ENCODE peak calls at places on chromosomes 12 and 14, in seven cellular contexts. One of them, this sample, is unnamed.

GRCh38 chr12:109458086-109458485 is 19.0 kb downstream of the KCTD10 start:
- DNase-seq in suprapubic skin: no peak
- DNase-seq in lung: no peak
- DNase-seq in heart right ventricle: no peak
- DNase-seq in A549: no peak
- DNase-seq in upper lobe of left lung: no peak
- DNase-seq in heart left ventricle: no peak
- DNase-seq in this sample: no peak

GRCh38 chr14:70788893-70789292 is 20.4 kb downstream of the MAP3K9 start:
- DNase-seq in suprapubic skin: no peak
- DNase-seq in lung: no peak
- DNase-seq in heart right ventricle: no peak
- DNase-seq in A549: no peak
- DNase-seq in upper lobe of left lung: no peak
- DNase-seq in heart left ventricle: no peak
- DNase-seq in this sample: no peak

GRCh38 chr12:82880442-82880901 is 193.8 kb downstream of the TMTC2 start:
- DNase-seq in suprapubic skin: no peak
- DNase-seq in lung: no peak
- DNase-seq in heart right ventricle: no peak
- DNase-seq in A549: no peak
- DNase-seq in upper lobe of left lung: no peak
- DNase-seq in heart left ventricle: no peak
- DNase-seq in this sample: no peak

GRCh38 chr14:25833341-25834121 is 764.3 kb downstream of the NOVA1 start:
- DNase-seq in suprapubic skin: no peak
- DNase-seq in lung: no peak
- DNase-seq in heart right ventricle: no peak
- DNase-seq in A549: no peak
- DNase-seq in upper lobe of left lung: no peak
- DNase-seq in heart left ventricle: no peak
- DNase-seq in this sample: peak; percentile 47

GRCh38 chr12:87931764-87932163 is 97.4 kb downstream of the C12orf50 start:
- DNase-seq in suprapubic skin: no peak
- DNase-seq in lung: no peak
- DNase-seq in heart right ventricle: no peak
- DNase-seq in A549: no peak
- DNase-seq in upper lobe of left lung: no peak
- DNase-seq in heart left ventricle: no peak
- DNase-seq in this sample: no peak

GRCh38 chr14:84024231-84024630 is 1505.7 kb upstream of the FLRT2 start:
- DNase-seq in suprapubic skin: no peak
- DNase-seq in lung: no peak
- DNase-seq in heart right ventricle: no peak
- DNase-seq in A549: no peak
- DNase-seq in upper lobe of left lung: no peak
- DNase-seq in heart left ventricle: no peak
- DNase-seq in this sample: no peak

GRCh38 chr14:100555436-100556067 is 31.7 kb downstream of the BEGAIN start:
- DNase-seq in suprapubic skin: no peak
- DNase-seq in lung: no peak
- DNase-seq in heart right ventricle: no peak
- DNase-seq in A549: no peak
- DNase-seq in upper lobe of left lung: no peak
- DNase-seq in heart left ventricle: no peak
- DNase-seq in this sample: no peak

GRCh38 chr14:22391908-22392307 is 197.1 kb downstream of the DAD1 start:
- DNase-seq in suprapubic skin: no peak
- DNase-seq in lung: peak; percentile 74
- DNase-seq in heart right ventricle: peak; percentile 70
- DNase-seq in A549: peak; percentile 47
- DNase-seq in upper lobe of left lung: peak; percentile 67
- DNase-seq in heart left ventricle: no peak
- DNase-seq in this sample: peak; percentile 64

GRCh38 chr12:20602671-20603402 is 92.3 kb upstream of the SLCO1C1 start:
- DNase-seq in suprapubic skin: no peak
- DNase-seq in lung: no peak
- DNase-seq in heart right ventricle: no peak
- DNase-seq in A549: peak; percentile 18
- DNase-seq in upper lobe of left lung: no peak
- DNase-seq in heart left ventricle: no peak
- DNase-seq in this sample: no peak

GRCh38 chr12:111225307-111225706 is 143.6 kb downstream of the PHETA1 start:
- DNase-seq in suprapubic skin: no peak
- DNase-seq in lung: no peak
- DNase-seq in heart right ventricle: no peak
- DNase-seq in A549: no peak
- DNase-seq in upper lobe of left lung: no peak
- DNase-seq in heart left ventricle: no peak
- DNase-seq in this sample: no peak

GRCh38 chr12:48119834-48120195 is 651 bp downstream of the PFKM start:
- DNase-seq in suprapubic skin: no peak
- DNase-seq in lung: no peak
- DNase-seq in heart right ventricle: no peak
- DNase-seq in A549: no peak
- DNase-seq in upper lobe of left lung: no peak
- DNase-seq in heart left ventricle: no peak
- DNase-seq in this sample: no peak

GRCh38 chr14:90678420-90678819 is 137.8 kb downstream of the TTC7B start:
- DNase-seq in suprapubic skin: no peak
- DNase-seq in lung: no peak
- DNase-seq in heart right ventricle: no peak
- DNase-seq in A549: no peak
- DNase-seq in upper lobe of left lung: no peak
- DNase-seq in heart left ventricle: no peak
- DNase-seq in this sample: no peak

GRCh38 chr12:114092981-114093380 is 126.9 kb upstream of the RBM19 start:
- DNase-seq in suprapubic skin: no peak
- DNase-seq in lung: no peak
- DNase-seq in heart right ventricle: no peak
- DNase-seq in A549: no peak
- DNase-seq in upper lobe of left lung: no peak
- DNase-seq in heart left ventricle: no peak
- DNase-seq in this sample: no peak

GRCh38 chr12:100190013-100190394 is 10.6 kb upstream of the ACTR6 start:
- DNase-seq in suprapubic skin: no peak
- DNase-seq in lung: no peak
- DNase-seq in heart right ventricle: no peak
- DNase-seq in A549: no peak
- DNase-seq in upper lobe of left lung: no peak
- DNase-seq in heart left ventricle: no peak
- DNase-seq in this sample: no peak

GRCh38 chr14:104341532-104342434 is 203.4 kb downstream of the KIF26A start:
- DNase-seq in suprapubic skin: no peak
- DNase-seq in lung: no peak
- DNase-seq in heart right ventricle: no peak
- DNase-seq in A549: peak; percentile 81
- DNase-seq in upper lobe of left lung: peak; percentile 49
- DNase-seq in heart left ventricle: peak; percentile 77
- DNase-seq in this sample: peak; percentile 70

GRCh38 chr12:4006743-4007142 is 133.5 kb upstream of the PARP11 start:
- DNase-seq in suprapubic skin: no peak
- DNase-seq in lung: no peak
- DNase-seq in heart right ventricle: no peak
- DNase-seq in A549: no peak
- DNase-seq in upper lobe of left lung: no peak
- DNase-seq in heart left ventricle: no peak
- DNase-seq in this sample: no peak

GRCh38 chr14:102445066-102445465 is 64.5 kb downstream of the ANKRD9 start:
- DNase-seq in suprapubic skin: no peak
- DNase-seq in lung: no peak
- DNase-seq in heart right ventricle: no peak
- DNase-seq in A549: no peak
- DNase-seq in upper lobe of left lung: no peak
- DNase-seq in heart left ventricle: no peak
- DNase-seq in this sample: no peak

GRCh38 chr14:104246401-104247335 is 108.3 kb downstream of the KIF26A start:
- DNase-seq in suprapubic skin: peak; percentile 53
- DNase-seq in lung: no peak
- DNase-seq in heart right ventricle: no peak
- DNase-seq in A549: no peak
- DNase-seq in upper lobe of left lung: peak; percentile 12
- DNase-seq in heart left ventricle: no peak
- DNase-seq in this sample: no peak

GRCh38 chr12:77131977-77132490 is 66.7 kb upstream of the E2F7 start:
- DNase-seq in suprapubic skin: no peak
- DNase-seq in lung: no peak
- DNase-seq in heart right ventricle: no peak
- DNase-seq in A549: no peak
- DNase-seq in upper lobe of left lung: no peak
- DNase-seq in heart left ventricle: no peak
- DNase-seq in this sample: no peak

GRCh38 chr12:34244608-34245007 is 222.3 kb downstream of the ALG10 start:
- DNase-seq in suprapubic skin: no peak
- DNase-seq in lung: no peak
- DNase-seq in heart right ventricle: no peak
- DNase-seq in A549: no peak
- DNase-seq in upper lobe of left lung: no peak
- DNase-seq in heart left ventricle: no peak
- DNase-seq in this sample: no peak

GRCh38 chr12:65886996-65887395 is 62.7 kb downstream of the HMGA2 start:
- DNase-seq in suprapubic skin: no peak
- DNase-seq in lung: no peak
- DNase-seq in heart right ventricle: no peak
- DNase-seq in A549: no peak
- DNase-seq in upper lobe of left lung: no peak
- DNase-seq in heart left ventricle: no peak
- DNase-seq in this sample: no peak

GRCh38 chr14:85426068-85426935 is 103.6 kb upstream of the FLRT2 start:
- DNase-seq in suprapubic skin: no peak
- DNase-seq in lung: no peak
- DNase-seq in heart right ventricle: no peak
- DNase-seq in A549: no peak
- DNase-seq in upper lobe of left lung: no peak
- DNase-seq in heart left ventricle: no peak
- DNase-seq in this sample: no peak

GRCh38 chr12:62758216-62758615 is 176.7 kb downstream of the PPM1H start:
- DNase-seq in suprapubic skin: no peak
- DNase-seq in lung: no peak
- DNase-seq in heart right ventricle: no peak
- DNase-seq in A549: no peak
- DNase-seq in upper lobe of left lung: no peak
- DNase-seq in heart left ventricle: no peak
- DNase-seq in this sample: no peak

GRCh38 chr12:27548301-27549199 is 24.5 kb downstream of the PPFIBP1 start:
- DNase-seq in suprapubic skin: no peak
- DNase-seq in lung: no peak
- DNase-seq in heart right ventricle: no peak
- DNase-seq in A549: no peak
- DNase-seq in upper lobe of left lung: no peak
- DNase-seq in heart left ventricle: no peak
- DNase-seq in this sample: no peak
- H3K4me1 ChIP-seq in suprapubic skin: peaks cover 67% of the 10 kb centered on the region
- H3K4me1 ChIP-seq in lung: peaks cover 69% of the 10 kb centered on the region
- H3K4me1 ChIP-seq in heart right ventricle: peaks cover 64% of the 10 kb centered on the region
- H3K4me1 ChIP-seq in A549: peaks cover 37% of the 10 kb centered on the region
- H3K4me1 ChIP-seq in upper lobe of left lung: peaks cover 20% of the 10 kb centered on the region
- H3K4me1 ChIP-seq in heart left ventricle: peaks cover 56% of the 10 kb centered on the region
- H3K4me1 ChIP-seq in this sample: peaks cover 27% of the 10 kb centered on the region

GRCh38 chr14:41000350-41000749 is 606.3 kb upstream of the LRFN5 start:
- DNase-seq in suprapubic skin: no peak
- DNase-seq in lung: no peak
- DNase-seq in heart right ventricle: no peak
- DNase-seq in A549: no peak
- DNase-seq in upper lobe of left lung: no peak
- DNase-seq in heart left ventricle: no peak
- DNase-seq in this sample: no peak
- TF ChIP-seq CTCF in suprapubic skin: no peak
- TF ChIP-seq CTCF in lung: no peak
- TF ChIP-seq CTCF in heart right ventricle: no peak
- TF ChIP-seq CTCF in A549: no peak
- TF ChIP-seq CTCF in upper lobe of left lung: no peak
- TF ChIP-seq CTCF in heart left ventricle: no peak
- TF ChIP-seq CTCF in this sample: no peak

GRCh38 chr12:92928962-92929915 is at the start of gene EEA1:
- DNase-seq in suprapubic skin: peak; percentile 98
- DNase-seq in lung: peak; percentile 96
- DNase-seq in heart right ventricle: peak; percentile 97
- DNase-seq in A549: peak; percentile 88
- DNase-seq in upper lobe of left lung: peak; percentile 98
- DNase-seq in heart left ventricle: peak; percentile 99
- DNase-seq in this sample: peak; percentile 97

GRCh38 chr12:92927055-92927435 is 2.0 kb downstream of the EEA1 start:
- DNase-seq in suprapubic skin: no peak
- DNase-seq in lung: no peak
- DNase-seq in heart right ventricle: peak; percentile 26
- DNase-seq in A549: no peak
- DNase-seq in upper lobe of left lung: peak; percentile 28
- DNase-seq in heart left ventricle: no peak
- DNase-seq in this sample: no peak

GRCh38 chr12:92926549-92926948 is 2.5 kb downstream of the EEA1 start:
- DNase-seq in suprapubic skin: no peak
- DNase-seq in lung: no peak
- DNase-seq in heart right ventricle: no peak
- DNase-seq in A549: no peak
- DNase-seq in upper lobe of left lung: no peak
- DNase-seq in heart left ventricle: no peak
- DNase-seq in this sample: no peak

GRCh38 chr12:92928431-92928961 is 599 bp downstream of the EEA1 start:
- DNase-seq in suprapubic skin: peak; percentile 78
- DNase-seq in lung: peak; percentile 38
- DNase-seq in heart right ventricle: peak; percentile 29
- DNase-seq in A549: peak; percentile 13
- DNase-seq in upper lobe of left lung: peak; percentile 28
- DNase-seq in heart left ventricle: peak; percentile 81
- DNase-seq in this sample: peak; percentile 36

DNA sequence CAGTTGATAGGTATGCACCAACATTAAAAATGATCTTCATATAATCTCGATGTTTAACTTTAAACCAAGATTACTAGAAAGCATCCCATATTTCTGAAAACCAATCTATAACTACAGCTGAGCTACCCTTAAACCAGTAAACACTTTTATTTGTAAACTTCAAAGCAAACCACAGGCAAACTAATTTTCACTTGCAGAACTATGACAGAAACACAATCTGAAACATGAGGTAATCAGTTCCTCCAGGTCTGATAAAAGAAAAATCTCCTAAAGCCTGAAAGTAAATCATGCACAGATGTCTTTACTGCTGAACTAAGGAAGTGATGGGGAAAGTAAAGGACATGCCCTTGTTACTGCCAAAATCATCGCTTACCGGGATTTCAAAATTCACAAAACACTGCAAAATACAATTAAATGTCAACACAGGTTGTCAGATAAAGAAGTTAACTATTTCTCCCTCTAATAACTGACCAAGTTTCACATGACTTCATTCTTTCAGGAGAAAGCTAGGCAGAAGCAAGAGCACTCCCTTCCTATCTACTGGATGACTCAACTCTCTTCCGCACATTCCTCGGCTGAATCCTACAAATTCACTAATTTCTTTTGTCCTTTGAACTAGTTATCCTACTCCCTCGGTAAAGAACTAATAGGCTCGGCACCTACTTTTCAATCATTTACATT is 1.5 kb downstream of the EEA1 start:
- DNase-seq in suprapubic skin: no peak
- DNase-seq in lung: no peak
- DNase-seq in heart right ventricle: no peak
- DNase-seq in A549: peak; percentile 46
- DNase-seq in upper lobe of left lung: no peak
- DNase-seq in heart left ventricle: no peak
- DNase-seq in this sample: no peak
- H3K4me1 ChIP-seq in suprapubic skin: peaks cover 36% of the 10 kb centered on the region
- H3K4me1 ChIP-seq in lung: peaks cover 8% of the 10 kb centered on the region
- H3K4me1 ChIP-seq in heart right ventricle: peaks cover 50% of the 10 kb centered on the region
- H3K4me1 ChIP-seq in A549: peaks cover 23% of the 10 kb centered on the region
- H3K4me1 ChIP-seq in upper lobe of left lung: peaks cover 18% of the 10 kb centered on the region
- H3K4me1 ChIP-seq in heart left ventricle: peaks cover 9% of the 10 kb centered on the region
- H3K4me1 ChIP-seq in this sample: peaks cover 41% of the 10 kb centered on the region

GRCh38 chr12:120534703-120535655 is 823 bp downstream of the RNF10 start:
- DNase-seq in suprapubic skin: no peak
- DNase-seq in lung: peak; percentile 41
- DNase-seq in heart right ventricle: peak; percentile 26
- DNase-seq in A549: peak; percentile 64
- DNase-seq in upper lobe of left lung: peak; percentile 42
- DNase-seq in heart left ventricle: peak; percentile 69
- DNase-seq in this sample: peak; percentile 55
- TF ChIP-seq CTCF in suprapubic skin: no peak
- TF ChIP-seq CTCF in lung: no peak
- TF ChIP-seq CTCF in heart right ventricle: no peak
- TF ChIP-seq CTCF in A549: no peak
- TF ChIP-seq CTCF in upper lobe of left lung: no peak
- TF ChIP-seq CTCF in heart left ventricle: no peak
- TF ChIP-seq CTCF in this sample: no peak